ENCODE peak calls at places on chromosomes 6 and 20, in four cellular contexts. N, A, I and Q are unnamed samples.

GRCh38 chr6:134238960-134239795 is 78.7 kb downstream of the SGK1 start:
- DNase-seq in A (no peak), I (no peak), N (peak), Q (no peak)

GRCh38 chr6:160215232-160215631 is 43.4 kb downstream of the SLC22A2 start:
- DNase-seq in I (no peak), N (peak), A (no peak), Q (no peak)

GRCh38 chr6:162177733-162178132 is 549.8 kb downstream of the PRKN start:
- DNase-seq in I (no peak), N (peak), A (peak), Q (no peak)

GRCh38 chr6:95503568-95503967 is 73.8 kb upstream of the MANEA start:
- DNase-seq in N (no peak), A (no peak), I (no peak), Q (no peak)

GRCh38 chr6:157274116-157274470 is 49.2 kb downstream of the TMEM242 start:
- DNase-seq in I (no peak), N (no peak), A (no peak), Q (no peak)

GRCh38 chr6:36698196-36698595 is 570 bp downstream of the RAB44 start:
- DNase-seq in N (no peak), I (no peak), A (no peak), Q (no peak)

GRCh38 chr6:6230286-6230685 is 90.2 kb downstream of the F13A1 start:
- DNase-seq in N (no peak), I (no peak), A (no peak), Q (no peak)

GRCh38 chr6:27297857-27298730 is 14.0 kb downstream of the POM121L2 start:
- DNase-seq in N (peak), A (no peak), I (peak), Q (peak)

GRCh38 chr20:1718604-1719384 is 61.2 kb upstream of the SIRPG start:
- DNase-seq in I (no peak), N (peak), A (peak), Q (peak)

GRCh38 chr20:50834599-50835005 is 39.7 kb downstream of the BCAS4 start:
- DNase-seq in I (no peak), N (peak), A (no peak), Q (peak)

GRCh38 chr20:21344961-21345360 is 41.8 kb downstream of the XRN2 start:
- DNase-seq in N (no peak), A (no peak), I (no peak), Q (no peak)

GRCh38 chr20:41900292-41900691 is 282.1 kb upstream of the CHD6 start:
- DNase-seq in A (no peak), I (no peak), N (no peak), Q (no peak)

GRCh38 chr6:157761331-157761921 is 61.6 kb upstream of the SNX9 start:
- DNase-seq in A (no peak), N (peak), I (peak), Q (peak)

GRCh38 chr6:170102582-170103481 is 188.0 kb downstream of the DLL1 start:
- DNase-seq in I (peak), N (no peak), A (peak), Q (no peak)

GRCh38 chr6:163651910-163652309 is 237.4 kb downstream of the QKI start:
- DNase-seq in I (no peak), N (peak), A (no peak), Q (no peak)

GRCh38 chr6:2630891-2631458 is 119.7 kb downstream of the MYLK4 start:
- DNase-seq in N (peak), A (no peak), I (no peak), Q (no peak)

GRCh38 chr20:51331466-51331865 is 211.1 kb downstream of the NFATC2 start:
- DNase-seq in I (no peak), N (peak), A (peak), Q (peak)

GRCh38 chr6:106159531-106159940 is 73.4 kb downstream of the PRDM1 start:
- DNase-seq in A (no peak), I (no peak), N (peak), Q (peak)